ENCODE peak calls at places on chromosomes 5 and 9, in eight cellular contexts. One of them, this sample, is unnamed.

GRCh38 chr5:138960145-138960692 is 85.1 kb upstream of the LRRTM2 start:
- DNase-seq in choroid plexus epithelial cell: no peak
- DNase-seq in cardiac muscle cell: no peak
- DNase-seq in AG10803: no peak
- DNase-seq in lower lobe of right lung: no peak
- DNase-seq in CD8-positive, alpha-beta memory T cell: no peak
- DNase-seq in fibroblast of lung: no peak
- DNase-seq in bronchial epithelial cell: no peak
- DNase-seq in this sample: no peak

GRCh38 chr5:93092349-93093105 is 488.5 kb downstream of the NR2F1-AS1 start:
- DNase-seq in choroid plexus epithelial cell: peak
- DNase-seq in cardiac muscle cell: peak
- DNase-seq in AG10803: peak
- DNase-seq in lower lobe of right lung: no peak
- DNase-seq in CD8-positive, alpha-beta memory T cell: no peak
- DNase-seq in fibroblast of lung: peak
- DNase-seq in bronchial epithelial cell: peak
- DNase-seq in this sample: no peak

GRCh38 chr9:133119461-133120342 is 1.3 kb downstream of the RALGDS start:
- DNase-seq in choroid plexus epithelial cell: peak
- DNase-seq in cardiac muscle cell: peak
- DNase-seq in AG10803: no peak
- DNase-seq in lower lobe of right lung: peak
- DNase-seq in CD8-positive, alpha-beta memory T cell: no peak
- DNase-seq in fibroblast of lung: no peak
- DNase-seq in bronchial epithelial cell: peak
- DNase-seq in this sample: no peak

GRCh38 chr5:90916947-90917800 is 358.6 kb downstream of the ADGRV1 start:
- DNase-seq in choroid plexus epithelial cell: no peak
- DNase-seq in cardiac muscle cell: no peak
- DNase-seq in AG10803: no peak
- DNase-seq in lower lobe of right lung: no peak
- DNase-seq in CD8-positive, alpha-beta memory T cell: no peak
- DNase-seq in fibroblast of lung: no peak
- DNase-seq in bronchial epithelial cell: no peak
- DNase-seq in this sample: no peak

GRCh38 chr5:56941981-56942380 is 9.9 kb downstream of the MIER3 start:
- DNase-seq in choroid plexus epithelial cell: no peak
- DNase-seq in cardiac muscle cell: no peak
- DNase-seq in AG10803: peak
- DNase-seq in lower lobe of right lung: no peak
- DNase-seq in CD8-positive, alpha-beta memory T cell: no peak
- DNase-seq in fibroblast of lung: no peak
- DNase-seq in bronchial epithelial cell: no peak
- DNase-seq in this sample: no peak

GRCh38 chr9:105238302-105238701 is 6.1 kb upstream of the SLC44A1 start:
- DNase-seq in choroid plexus epithelial cell: no peak
- DNase-seq in cardiac muscle cell: no peak
- DNase-seq in AG10803: no peak
- DNase-seq in lower lobe of right lung: no peak
- DNase-seq in CD8-positive, alpha-beta memory T cell: no peak
- DNase-seq in fibroblast of lung: no peak
- DNase-seq in bronchial epithelial cell: no peak
- DNase-seq in this sample: no peak

GRCh38 chr5:90056911-90057705 is 352.4 kb downstream of the CETN3 start:
- DNase-seq in choroid plexus epithelial cell: no peak
- DNase-seq in cardiac muscle cell: peak
- DNase-seq in AG10803: peak
- DNase-seq in lower lobe of right lung: no peak
- DNase-seq in CD8-positive, alpha-beta memory T cell: no peak
- DNase-seq in fibroblast of lung: no peak
- DNase-seq in bronchial epithelial cell: no peak
- DNase-seq in this sample: no peak

GRCh38 chr5:115838885-115839518 is 2.4 kb downstream of the ATG12 start:
- DNase-seq in choroid plexus epithelial cell: peak
- DNase-seq in cardiac muscle cell: peak
- DNase-seq in AG10803: peak
- DNase-seq in lower lobe of right lung: no peak
- DNase-seq in CD8-positive, alpha-beta memory T cell: no peak
- DNase-seq in fibroblast of lung: peak
- DNase-seq in bronchial epithelial cell: peak
- DNase-seq in this sample: no peak

GRCh38 chr9:2497666-2498400 is 123.8 kb upstream of the VLDLR start:
- DNase-seq in choroid plexus epithelial cell: no peak
- DNase-seq in cardiac muscle cell: no peak
- DNase-seq in AG10803: no peak
- DNase-seq in lower lobe of right lung: no peak
- DNase-seq in CD8-positive, alpha-beta memory T cell: no peak
- DNase-seq in fibroblast of lung: no peak
- DNase-seq in bronchial epithelial cell: no peak
- DNase-seq in this sample: no peak

GRCh38 chr5:45454114-45454513 is 242.1 kb downstream of the HCN1 start:
- DNase-seq in choroid plexus epithelial cell: peak
- DNase-seq in cardiac muscle cell: no peak
- DNase-seq in AG10803: peak
- DNase-seq in lower lobe of right lung: no peak
- DNase-seq in CD8-positive, alpha-beta memory T cell: no peak
- DNase-seq in fibroblast of lung: no peak
- DNase-seq in bronchial epithelial cell: peak
- DNase-seq in this sample: peak

GRCh38 chr9:99411068-99411467 is 189.0 kb downstream of the SEC61B start:
- DNase-seq in choroid plexus epithelial cell: peak
- DNase-seq in cardiac muscle cell: no peak
- DNase-seq in AG10803: no peak
- DNase-seq in lower lobe of right lung: no peak
- DNase-seq in CD8-positive, alpha-beta memory T cell: no peak
- DNase-seq in fibroblast of lung: peak
- DNase-seq in bronchial epithelial cell: peak
- DNase-seq in this sample: no peak

GRCh38 chr9:70566743-70567142 is 152.3 kb upstream of the KLF9 start:
- DNase-seq in choroid plexus epithelial cell: no peak
- DNase-seq in cardiac muscle cell: no peak
- DNase-seq in AG10803: no peak
- DNase-seq in lower lobe of right lung: no peak
- DNase-seq in CD8-positive, alpha-beta memory T cell: no peak
- DNase-seq in fibroblast of lung: no peak
- DNase-seq in bronchial epithelial cell: no peak
- DNase-seq in this sample: no peak

GRCh38 chr5:58854396-58854795 is 271.5 kb downstream of the RAB3C start:
- DNase-seq in choroid plexus epithelial cell: no peak
- DNase-seq in cardiac muscle cell: peak
- DNase-seq in AG10803: no peak
- DNase-seq in lower lobe of right lung: no peak
- DNase-seq in CD8-positive, alpha-beta memory T cell: no peak
- DNase-seq in fibroblast of lung: no peak
- DNase-seq in bronchial epithelial cell: no peak
- DNase-seq in this sample: no peak

GRCh38 chr9:28234899-28235277 is 661.6 kb upstream of the C9orf72 start:
- DNase-seq in choroid plexus epithelial cell: peak
- DNase-seq in cardiac muscle cell: peak
- DNase-seq in AG10803: peak
- DNase-seq in lower lobe of right lung: no peak
- DNase-seq in CD8-positive, alpha-beta memory T cell: no peak
- DNase-seq in fibroblast of lung: peak
- DNase-seq in bronchial epithelial cell: peak
- DNase-seq in this sample: peak

GRCh38 chr9:88501086-88501485 is 33.9 kb upstream of the NXNL2 start:
- DNase-seq in choroid plexus epithelial cell: no peak
- DNase-seq in cardiac muscle cell: no peak
- DNase-seq in AG10803: no peak
- DNase-seq in lower lobe of right lung: no peak
- DNase-seq in CD8-positive, alpha-beta memory T cell: no peak
- DNase-seq in fibroblast of lung: no peak
- DNase-seq in bronchial epithelial cell: no peak
- DNase-seq in this sample: no peak

GRCh38 chr9:19127881-19128719 is 808 bp upstream of the PLIN2 start:
- DNase-seq in choroid plexus epithelial cell: peak
- DNase-seq in cardiac muscle cell: peak
- DNase-seq in AG10803: no peak
- DNase-seq in lower lobe of right lung: peak
- DNase-seq in CD8-positive, alpha-beta memory T cell: peak
- DNase-seq in fibroblast of lung: peak
- DNase-seq in bronchial epithelial cell: no peak
- DNase-seq in this sample: no peak

GRCh38 chr9:19136129-19136528 is 8.8 kb upstream of the PLIN2 start:
- DNase-seq in choroid plexus epithelial cell: no peak
- DNase-seq in cardiac muscle cell: no peak
- DNase-seq in AG10803: no peak
- DNase-seq in lower lobe of right lung: no peak
- DNase-seq in CD8-positive, alpha-beta memory T cell: no peak
- DNase-seq in fibroblast of lung: no peak
- DNase-seq in bronchial epithelial cell: no peak
- DNase-seq in this sample: no peak

GRCh38 chr9:19133549-19134345 is 6.5 kb upstream of the PLIN2 start:
- DNase-seq in choroid plexus epithelial cell: peak
- DNase-seq in cardiac muscle cell: no peak
- DNase-seq in AG10803: no peak
- DNase-seq in lower lobe of right lung: no peak
- DNase-seq in CD8-positive, alpha-beta memory T cell: no peak
- DNase-seq in fibroblast of lung: no peak
- DNase-seq in bronchial epithelial cell: peak
- DNase-seq in this sample: no peak

GRCh38 chr9:19130436-19130835 is 3.1 kb upstream of the PLIN2 start:
- DNase-seq in choroid plexus epithelial cell: peak
- DNase-seq in cardiac muscle cell: no peak
- DNase-seq in AG10803: no peak
- DNase-seq in lower lobe of right lung: no peak
- DNase-seq in CD8-positive, alpha-beta memory T cell: no peak
- DNase-seq in fibroblast of lung: no peak
- DNase-seq in bronchial epithelial cell: no peak
- DNase-seq in this sample: no peak
- H3K4me3 ChIP-seq in choroid plexus epithelial cell: no peak
- H3K4me3 ChIP-seq in cardiac muscle cell: no peak
- H3K4me3 ChIP-seq in AG10803: no peak
- H3K4me3 ChIP-seq in lower lobe of right lung: no peak
- H3K4me3 ChIP-seq in CD8-positive, alpha-beta memory T cell: no peak
- H3K4me3 ChIP-seq in fibroblast of lung: no peak
- H3K4me3 ChIP-seq in bronchial epithelial cell: no peak
- H3K4me3 ChIP-seq in this sample: no peak

GRCh38 chr9:134225816-134226215 is 61.5 kb upstream of the RNU6ATAC start:
- DNase-seq in choroid plexus epithelial cell: no peak
- DNase-seq in cardiac muscle cell: no peak
- DNase-seq in AG10803: no peak
- DNase-seq in lower lobe of right lung: peak
- DNase-seq in CD8-positive, alpha-beta memory T cell: no peak
- DNase-seq in fibroblast of lung: no peak
- DNase-seq in bronchial epithelial cell: no peak
- DNase-seq in this sample: no peak

GRCh38 chr9:134226221-134226930 is 62.0 kb upstream of the RNU6ATAC start:
- DNase-seq in choroid plexus epithelial cell: peak
- DNase-seq in cardiac muscle cell: peak
- DNase-seq in AG10803: peak
- DNase-seq in lower lobe of right lung: no peak
- DNase-seq in CD8-positive, alpha-beta memory T cell: no peak
- DNase-seq in fibroblast of lung: peak
- DNase-seq in bronchial epithelial cell: no peak
- DNase-seq in this sample: peak

GRCh38 chr9:134224827-134225154 is 60.4 kb upstream of the RNU6ATAC start:
- DNase-seq in choroid plexus epithelial cell: no peak
- DNase-seq in cardiac muscle cell: no peak
- DNase-seq in AG10803: no peak
- DNase-seq in lower lobe of right lung: peak
- DNase-seq in CD8-positive, alpha-beta memory T cell: no peak
- DNase-seq in fibroblast of lung: no peak
- DNase-seq in bronchial epithelial cell: no peak
- DNase-seq in this sample: no peak

GRCh38 chr9:134224130-134224826 is 59.9 kb upstream of the RNU6ATAC start:
- DNase-seq in choroid plexus epithelial cell: no peak
- DNase-seq in cardiac muscle cell: no peak
- DNase-seq in AG10803: no peak
- DNase-seq in lower lobe of right lung: peak
- DNase-seq in CD8-positive, alpha-beta memory T cell: no peak
- DNase-seq in fibroblast of lung: no peak
- DNase-seq in bronchial epithelial cell: no peak
- DNase-seq in this sample: no peak

GRCh38 chr9:134225186-134225585 is 60.8 kb upstream of the RNU6ATAC start:
- DNase-seq in choroid plexus epithelial cell: no peak
- DNase-seq in cardiac muscle cell: no peak
- DNase-seq in AG10803: no peak
- DNase-seq in lower lobe of right lung: peak
- DNase-seq in CD8-positive, alpha-beta memory T cell: no peak
- DNase-seq in fibroblast of lung: no peak
- DNase-seq in bronchial epithelial cell: no peak
- DNase-seq in this sample: no peak
- H3K4me3 ChIP-seq in choroid plexus epithelial cell: no peak
- H3K4me3 ChIP-seq in cardiac muscle cell: no peak
- H3K4me3 ChIP-seq in AG10803: no peak
- H3K4me3 ChIP-seq in lower lobe of right lung: no peak
- H3K4me3 ChIP-seq in CD8-positive, alpha-beta memory T cell: no peak
- H3K4me3 ChIP-seq in fibroblast of lung: no peak
- H3K4me3 ChIP-seq in bronchial epithelial cell: no peak
- H3K4me3 ChIP-seq in this sample: no peak

DNA sequence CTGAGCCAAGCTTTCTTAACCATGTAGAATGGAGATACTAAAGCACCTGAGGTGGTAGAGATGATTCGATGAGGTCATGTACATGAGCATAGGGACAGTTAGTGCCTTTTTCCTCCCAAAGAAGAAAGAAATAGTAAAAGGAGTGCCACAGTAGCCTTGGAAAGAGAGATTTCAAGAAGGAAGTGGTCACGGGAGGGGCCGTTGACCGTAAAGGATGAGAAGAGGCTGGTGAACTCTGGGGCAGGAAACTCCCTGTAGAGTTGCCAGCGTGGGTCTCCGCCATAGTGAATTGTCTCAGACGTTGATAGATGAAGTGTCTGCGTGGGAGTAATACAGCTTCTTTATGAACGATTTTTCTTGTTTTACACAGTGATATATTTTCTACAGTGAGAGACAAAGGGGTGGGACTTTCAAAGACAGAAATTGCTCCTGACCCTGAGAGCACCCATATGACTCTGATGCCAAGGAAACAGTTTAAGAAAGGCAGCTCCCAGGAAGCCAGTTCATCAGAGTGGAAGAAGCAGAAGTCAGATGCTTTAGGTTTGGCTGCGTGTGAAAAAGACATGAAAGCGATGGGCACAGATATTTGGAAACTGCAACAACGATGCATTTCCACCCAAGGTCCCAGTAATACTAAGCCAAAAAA is 41.3 kb downstream of the UGCG start:
- DNase-seq in choroid plexus epithelial cell: peak
- DNase-seq in cardiac muscle cell: peak
- DNase-seq in AG10803: peak
- DNase-seq in lower lobe of right lung: peak
- DNase-seq in CD8-positive, alpha-beta memory T cell: peak
- DNase-seq in fibroblast of lung: peak
- DNase-seq in bronchial epithelial cell: peak
- DNase-seq in this sample: no peak
- H3K4me3 ChIP-seq in choroid plexus epithelial cell: no peak
- H3K4me3 ChIP-seq in cardiac muscle cell: no peak
- H3K4me3 ChIP-seq in AG10803: no peak
- H3K4me3 ChIP-seq in lower lobe of right lung: no peak
- H3K4me3 ChIP-seq in CD8-positive, alpha-beta memory T cell: peak
- H3K4me3 ChIP-seq in fibroblast of lung: no peak
- H3K4me3 ChIP-seq in bronchial epithelial cell: no peak
- H3K4me3 ChIP-seq in this sample: no peak

DNA sequence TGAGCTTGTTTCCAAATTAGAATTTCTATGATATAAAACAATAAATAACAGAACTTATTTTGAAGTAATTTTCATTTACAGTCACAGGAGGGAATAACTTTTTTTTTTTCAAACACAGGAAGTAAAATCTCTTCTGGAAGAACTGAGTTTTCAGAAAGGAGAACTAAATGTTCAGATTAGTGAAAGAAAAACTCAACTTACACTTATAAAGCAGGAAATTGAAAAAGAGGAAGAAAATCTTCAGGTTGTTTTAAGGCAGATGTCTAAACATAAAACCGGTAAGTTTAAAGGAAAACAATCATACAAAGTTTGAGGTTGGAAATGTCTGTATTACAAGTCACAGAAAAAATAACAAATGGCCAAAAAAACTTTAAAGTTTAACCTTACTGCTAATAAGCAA is 41.6 kb downstream of the RAB14 start:
- DNase-seq in choroid plexus epithelial cell: no peak
- DNase-seq in cardiac muscle cell: no peak
- DNase-seq in AG10803: no peak
- DNase-seq in lower lobe of right lung: no peak
- DNase-seq in CD8-positive, alpha-beta memory T cell: no peak
- DNase-seq in fibroblast of lung: no peak
- DNase-seq in bronchial epithelial cell: no peak
- DNase-seq in this sample: no peak
- H3K4me3 ChIP-seq in choroid plexus epithelial cell: no peak
- H3K4me3 ChIP-seq in cardiac muscle cell: no peak
- H3K4me3 ChIP-seq in AG10803: no peak
- H3K4me3 ChIP-seq in lower lobe of right lung: no peak
- H3K4me3 ChIP-seq in CD8-positive, alpha-beta memory T cell: no peak
- H3K4me3 ChIP-seq in fibroblast of lung: no peak
- H3K4me3 ChIP-seq in bronchial epithelial cell: no peak
- H3K4me3 ChIP-seq in this sample: no peak

This sample was measured in kidney epithelial cell.